ENCODE peak calls at places on chromosomes 4 and X, in nine cellular contexts. B is iPS DF 6.9; J is cardiac fibroblast; R is brain microvascular endothelial cell; D is coronary artery; O is choroid plexus epithelial cell; U is AG04450; Q is K562; L is effector memory CD4-positive, alpha-beta T cell. N is an unnamed sample.

GRCh38 chrX:40096395-40097091 is 1.2 kb downstream of the BCOR start:
- DNase-seq in J (peak), B (no peak), L (peak), U (no peak), R (no peak), O (peak), Q (no peak), D (no peak), N (no peak)

GRCh38 chrX:64379924-64380323 is 15.3 kb downstream of the MTMR8 start:
- DNase-seq in R (no peak), O (no peak), Q (no peak), U (no peak), L (no peak), J (no peak), D (no peak), B (no peak), N (no peak)

GRCh38 chr4:83171640-83172039 is 57.1 kb upstream of the PLAC8 start:
- DNase-seq in O (no peak), D (no peak), B (no peak), J (peak), Q (no peak), R (no peak), L (no peak), U (no peak), N (no peak)

GRCh38 chrX:154918060-154918483 is 31.9 kb downstream of the F8A1 start:
- DNase-seq in L (peak), D (no peak), R (peak), O (peak), U (peak), J (peak), B (no peak), Q (peak), N (peak)

GRCh38 chrX:78315745-78316144 is 11.7 kb downstream of the CYSLTR1 start:
- DNase-seq in U (no peak), R (no peak), Q (no peak), D (no peak), L (no peak), J (no peak), O (no peak), B (no peak), N (no peak)

GRCh38 chr4:72567821-72568620 is 1.0 kb downstream of the ADAMTS3 start:
- DNase-seq in J (peak), L (no peak), R (peak), O (peak), D (peak), B (peak), U (peak), Q (peak), N (peak)

GRCh38 chrX:110520053-110520452 is 161.4 kb downstream of the RTL9 start:
- DNase-seq in J (no peak), U (no peak), B (no peak), R (no peak), L (no peak), D (no peak), O (no peak), Q (no peak), N (no peak)

GRCh38 chrX:29661290-29661689 is 554.1 kb upstream of the MAGEB2 start:
- DNase-seq in J (peak), R (peak), L (no peak), U (no peak), B (no peak), Q (no peak), D (no peak), O (peak), N (no peak)

GRCh38 chrX:110170029-110170428 is 147.9 kb downstream of the AMMECR1 start:
- DNase-seq in O (no peak), D (no peak), B (no peak), U (no peak), R (no peak), J (no peak), Q (no peak), L (no peak), N (no peak)

GRCh38 chrX:37783284-37783683 is 3.4 kb downstream of the CYBB start:
- DNase-seq in B (no peak), Q (no peak), U (no peak), L (no peak), O (no peak), J (no peak), R (no peak), D (no peak), N (no peak)

GRCh38 chr4:70613893-70614572 is 14.5 kb upstream of the ENAM start:
- DNase-seq in L (no peak), D (no peak), R (no peak), U (no peak), Q (no peak), J (peak), B (no peak), O (peak), N (no peak)

GRCh38 chrX:17642891-17643290 is 94.4 kb upstream of the SCML1 start:
- DNase-seq in O (no peak), D (no peak), R (no peak), Q (no peak), J (no peak), L (no peak), U (no peak), B (no peak), N (no peak)

GRCh38 chr4:39648213-39648612 is 9.5 kb upstream of the SMIM14 start:
- DNase-seq in U (no peak), B (no peak), O (no peak), R (no peak), J (no peak), Q (no peak), L (no peak), D (no peak), N (no peak)

GRCh38 chrX:133749370-133749769 is 236.0 kb downstream of the GPC3 start:
- DNase-seq in R (no peak), O (no peak), B (no peak), D (no peak), U (no peak), Q (no peak), J (no peak), L (no peak), N (no peak)

GRCh38 chr4:102344520-102344954 is 745 bp downstream of the SLC39A8 start:
- DNase-seq in B (no peak), L (peak), Q (peak), J (peak), U (no peak), D (peak), O (peak), R (peak), N (no peak)

GRCh38 chr4:23401572-23401971 is 488.3 kb downstream of the PPARGC1A start:
- DNase-seq in R (no peak), O (no peak), L (no peak), Q (no peak), J (no peak), U (no peak), B (no peak), D (no peak), N (no peak)

GRCh38 chr4:109169160-109169559 is 133.3 kb downstream of the COL25A1 start:
- DNase-seq in L (no peak), R (no peak), J (peak), Q (no peak), D (no peak), B (no peak), O (peak), U (no peak), N (no peak)

GRCh38 chr4:78667764-78668163 is 108.4 kb upstream of the BMP2K start:
- DNase-seq in U (no peak), O (no peak), B (no peak), Q (no peak), R (no peak), D (no peak), L (no peak), J (no peak), N (no peak)

GRCh38 chr4:86818211-86818610 is 31.0 kb downstream of the SLC10A6 start:
- DNase-seq in R (no peak), U (no peak), L (no peak), J (no peak), B (no peak), O (peak), Q (no peak), D (no peak), N (no peak)

GRCh38 chr4:84800256-84800655 is 166.2 kb downstream of the WDFY3 start:
- DNase-seq in B (no peak), U (no peak), D (no peak), R (no peak), J (peak), Q (no peak), O (no peak), L (no peak), N (no peak)

GRCh38 chr4:52265781-52266525 is 214.8 kb downstream of the SPATA18 start:
- DNase-seq in L (no peak), Q (no peak), U (no peak), R (no peak), J (no peak), O (no peak), D (no peak), B (no peak), N (no peak)

GRCh38 chr4:173146456-173146855 is 22.2 kb upstream of the GALNT7 start:
- DNase-seq in L (no peak), O (no peak), R (no peak), U (no peak), D (no peak), B (no peak), Q (no peak), J (no peak), N (no peak)

GRCh38 chrX:16185725-16186136 is 18.4 kb downstream of the MAGEB17 start:
- DNase-seq in L (no peak), U (peak), R (peak), O (peak), J (peak), D (no peak), B (no peak), Q (peak), N (peak)

GRCh38 chr4:184019084-184019483 is 114.0 kb downstream of the STOX2 start:
- DNase-seq in L (no peak), B (no peak), D (no peak), R (no peak), U (no peak), J (peak), O (no peak), Q (no peak), N (no peak)

GRCh38 chrX:40012039-40012799 is 85.5 kb downstream of the BCOR start:
- DNase-seq in R (peak), Q (no peak), J (peak), O (peak), B (no peak), L (no peak), U (no peak), D (no peak), N (no peak)

GRCh38 chr4:129972257-129972656 is 876.3 kb downstream of the C4orf33 start:
- DNase-seq in Q (no peak), D (no peak), L (no peak), R (no peak), B (peak), U (no peak), J (no peak), O (no peak), N (no peak)

GRCh38 chr4:115090483-115091075 is 22.8 kb downstream of the NDST4 start:
- DNase-seq in D (no peak), L (no peak), U (no peak), J (peak), B (peak), O (peak), R (no peak), Q (no peak), N (no peak)

GRCh38 chr4:101160792-101161592 is 186.3 kb downstream of the PPP3CA start:
- DNase-seq in R (no peak), J (no peak), D (no peak), L (no peak), O (no peak), U (no peak), Q (no peak), B (no peak), N (no peak)

GRCh38 chr4:67897686-67898085 is 13.9 kb upstream of the TMPRSS11D start:
- DNase-seq in U (no peak), D (no peak), O (no peak), L (no peak), R (no peak), Q (no peak), B (no peak), J (no peak), N (no peak)

DNA sequence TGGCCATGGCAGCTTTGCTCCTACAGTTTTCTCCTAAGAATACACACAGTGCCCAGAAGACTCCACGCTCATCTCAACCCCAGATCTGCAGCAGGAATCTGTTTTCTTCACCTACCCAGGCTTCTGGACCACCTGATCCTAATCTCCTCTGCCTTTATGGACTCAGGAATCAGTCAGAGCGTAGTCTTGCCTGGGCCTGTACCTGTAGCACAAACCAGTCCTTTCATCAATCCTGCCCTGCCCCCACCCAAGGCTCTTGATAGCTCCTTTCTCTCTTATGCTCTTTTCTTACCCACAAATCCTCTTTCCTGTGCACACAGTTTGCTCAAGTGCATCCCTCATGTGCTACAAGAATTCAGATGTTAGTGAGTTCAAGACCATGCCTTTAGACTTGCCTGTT is 89.7 kb downstream of the ZNF718 start:
- DNase-seq in U (no peak), O (no peak), L (no peak), B (no peak), J (no peak), D (no peak), R (no peak), Q (no peak), N (no peak)
- H3K4me3 ChIP-seq in U (no peak), O (no peak), L (no peak), B (peak), J (no peak), D (peak), R (no peak), Q (no peak), N (no peak)

GRCh38 chrX:49187526-49187925 is 1.4 kb upstream of the PRICKLE3 start:
- DNase-seq in D (no peak), R (no peak), U (no peak), O (no peak), Q (no peak), L (no peak), B (no peak), J (no peak), N (no peak)
- H3K4me3 ChIP-seq in D (no peak), R (no peak), U (no peak), O (no peak), Q (no peak), L (no peak), B (no peak), J (no peak), N (no peak)

GRCh38 chr4:161829631-161830030 is 334.2 kb downstream of the FSTL5 start:
- DNase-seq in O (no peak), Q (no peak), U (no peak), R (no peak), B (no peak), L (no peak), J (no peak), D (no peak), N (no peak)
- H3K4me3 ChIP-seq in O (no peak), Q (no peak), U (no peak), R (no peak), B (no peak), L (no peak), J (no peak), D (no peak), N (no peak)

GRCh38 chr4:77023920-77024319 is 51.9 kb downstream of the CCNI start:
- DNase-seq in O (no peak), U (no peak), B (no peak), R (no peak), L (no peak), J (no peak), D (no peak), Q (no peak), N (no peak)
- H3K4me3 ChIP-seq in O (no peak), U (no peak), B (no peak), R (no peak), L (no peak), J (no peak), D (no peak), Q (no peak), N (no peak)

GRCh38 chr4:137543650-137544049 is 11.4 kb upstream of the PCDH18 start:
- DNase-seq in U (no peak), L (no peak), Q (no peak), R (no peak), J (no peak), B (no peak), D (no peak), O (no peak), N (no peak)
- H3K4me3 ChIP-seq in U (no peak), L (no peak), Q (no peak), R (no peak), J (no peak), B (no peak), D (no peak), O (no peak), N (no peak)

N was measured in BJ.